ENCODE peak calls at places on chromosomes 7 and 10, in eight cellular contexts. F, X, I, Z, V, S, W and U are unnamed samples.

GRCh38 chr10:4020651-4021050 is 235.6 kb upstream of the KLF6 start:
- DNase-seq in W (no peak), S (no peak), I (no peak), F (no peak), V (no peak), X (no peak), Z (no peak), U (no peak)

GRCh38 chr10:132804785-132805426 is 19.0 kb upstream of the NKX6-2 start:
- DNase-seq in V (no peak), F (no peak), W (no peak), S (no peak), Z (peak; percentile 49), X (no peak), I (peak; percentile 48), U (no peak)

GRCh38 chr10:3292601-3293000 is 120.0 kb upstream of the PITRM1 start:
- DNase-seq in X (peak; percentile 82), V (no peak), S (no peak), I (no peak), F (no peak), W (no peak), Z (no peak), U (no peak)

GRCh38 chr10:3516191-3516590 is 268.8 kb downstream of the KLF6 start:
- DNase-seq in Z (no peak), S (no peak), X (no peak), I (no peak), V (no peak), F (peak; percentile 57), W (no peak), U (no peak)

GRCh38 chr10:61028861-61029361 is 84.9 kb upstream of the RHOBTB1 start:
- DNase-seq in Z (no peak), X (peak; percentile 79), S (no peak), F (no peak), V (no peak), I (no peak), W (no peak), U (no peak)

GRCh38 chr7:107661081-107661864 is 645 bp downstream of the SLC26A4 start:
- DNase-seq in X (peak; percentile 74), Z (peak; percentile 66), W (peak; percentile 19), S (peak; percentile 73), I (peak; percentile 68), V (peak; percentile 36), F (peak; percentile 45), U (no peak)

GRCh38 chr7:106217089-106217542 is 67.7 kb downstream of the NAMPT start:
- DNase-seq in X (peak; percentile 65), I (peak; percentile 83), W (peak; percentile 63), S (peak; percentile 67), Z (peak; percentile 90), V (no peak), F (no peak), U (peak; percentile 22)

GRCh38 chr7:50265968-50266694 is 38.4 kb upstream of the IKZF1 start:
- DNase-seq in W (no peak), X (no peak), V (no peak), Z (no peak), I (no peak), S (no peak), F (no peak), U (no peak)

GRCh38 chr7:76060842-76061241 is 12.9 kb downstream of the MDH2 start:
- DNase-seq in S (peak; percentile 50), F (no peak), V (no peak), I (no peak), X (no peak), Z (no peak), W (peak; percentile 55), U (no peak)

GRCh38 chr7:56188823-56189346 is 72.7 kb upstream of the NUPR2 start:
- DNase-seq in V (no peak), F (no peak), X (no peak), W (no peak), S (no peak), Z (no peak), I (no peak), U (no peak)
- H3K9me3 ChIP-seq in V (no peaks in the 10 kb centered on the region), F (no peaks in the 10 kb centered on the region), X (no peaks in the 10 kb centered on the region), W (no peaks in the 10 kb centered on the region), S (no peaks in the 10 kb centered on the region), Z (no peaks in the 10 kb centered on the region), I (no peaks in the 10 kb centered on the region), U (no peaks in the 10 kb centered on the region)

GRCh38 chr10:37865957-37866671 is 8.7 kb upstream of the ZNF248 start:
- DNase-seq in W (no peak), V (no peak), S (no peak), I (no peak), F (no peak), X (no peak), Z (no peak), U (no peak)
- H3K9me3 ChIP-seq in W (no peaks in the 10 kb centered on the region), V (no peaks in the 10 kb centered on the region), S (no peaks in the 10 kb centered on the region), I (no peaks in the 10 kb centered on the region), F (no peaks in the 10 kb centered on the region), X (no peaks in the 10 kb centered on the region), Z (no peaks in the 10 kb centered on the region), U (no peaks in the 10 kb centered on the region)

GRCh38 chr10:21827308-21827707 is 176.2 kb downstream of the DNAJC1 start:
- DNase-seq in I (no peak), Z (no peak), V (no peak), F (no peak), S (no peak), X (no peak), W (no peak), U (no peak)

GRCh38 chr10:21830037-21830436 is 173.5 kb downstream of the DNAJC1 start:
- DNase-seq in S (no peak), W (no peak), Z (no peak), F (no peak), X (no peak), V (no peak), I (no peak), U (no peak)

GRCh38 chr10:21831986-21832735 is 171.4 kb downstream of the DNAJC1 start:
- DNase-seq in V (no peak), W (no peak), Z (no peak), S (no peak), X (peak; percentile 25), I (no peak), F (no peak), U (no peak)

DNA sequence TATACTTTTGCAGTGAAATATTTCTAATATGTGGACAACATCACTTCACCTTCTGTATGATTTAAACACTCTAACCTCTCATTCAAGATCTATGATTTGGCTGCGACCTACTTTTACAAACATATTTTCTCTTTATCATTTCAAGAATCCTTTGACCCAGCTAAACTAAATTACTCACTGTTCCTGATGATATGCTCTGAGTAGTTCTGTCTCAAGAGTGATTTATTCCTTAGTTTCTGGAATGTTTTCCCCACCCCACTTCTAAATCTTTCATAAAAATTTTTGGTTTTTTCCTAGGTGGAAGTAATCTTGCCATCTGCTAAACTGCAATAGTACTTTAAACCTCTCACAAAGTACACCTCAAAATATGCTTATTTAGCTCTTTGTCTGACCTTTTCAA is 170.8 kb downstream of the DNAJC1 start:
- DNase-seq in X (no peak), Z (no peak), W (no peak), S (no peak), F (no peak), V (no peak), I (no peak), U (no peak)
- H3K9me3 ChIP-seq in X (no peaks in the 10 kb centered on the region), Z (peaks cover 54% of the 10 kb centered on the region), W (peaks cover 68% of the 10 kb centered on the region), S (no peaks in the 10 kb centered on the region), F (peaks cover 41% of the 10 kb centered on the region), V (peaks cover 35% of the 10 kb centered on the region), I (peaks cover 19% of the 10 kb centered on the region), U (peaks cover 46% of the 10 kb centered on the region)

DNA sequence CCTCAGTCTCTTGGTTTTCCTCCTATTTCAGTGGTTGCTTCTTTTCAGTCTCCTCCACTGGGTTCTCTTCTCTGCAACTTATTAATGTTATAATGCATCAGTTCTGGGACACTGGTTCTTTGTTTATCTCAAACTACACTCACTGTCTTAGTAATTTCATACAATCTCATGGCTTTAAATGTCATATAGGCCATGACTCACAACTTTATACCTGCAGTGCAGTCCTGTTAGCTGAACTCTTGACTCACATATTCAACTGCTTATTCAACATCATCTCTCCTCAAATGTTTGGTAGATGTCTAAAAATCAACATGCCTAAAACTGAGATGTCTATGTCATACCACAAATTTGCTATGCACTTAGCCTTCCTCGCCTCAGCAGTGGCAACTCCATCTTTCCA is 101.2 kb upstream of the PALS2 start:
- DNase-seq in W (no peak), S (no peak), V (no peak), Z (no peak), I (no peak), X (no peak), F (no peak), U (no peak)
- H3K9me3 ChIP-seq in W (no peaks in the 10 kb centered on the region), S (no peaks in the 10 kb centered on the region), V (no peaks in the 10 kb centered on the region), Z (no peaks in the 10 kb centered on the region), I (no peaks in the 10 kb centered on the region), X (no peaks in the 10 kb centered on the region), F (no peaks in the 10 kb centered on the region), U (no peaks in the 10 kb centered on the region)

DNA sequence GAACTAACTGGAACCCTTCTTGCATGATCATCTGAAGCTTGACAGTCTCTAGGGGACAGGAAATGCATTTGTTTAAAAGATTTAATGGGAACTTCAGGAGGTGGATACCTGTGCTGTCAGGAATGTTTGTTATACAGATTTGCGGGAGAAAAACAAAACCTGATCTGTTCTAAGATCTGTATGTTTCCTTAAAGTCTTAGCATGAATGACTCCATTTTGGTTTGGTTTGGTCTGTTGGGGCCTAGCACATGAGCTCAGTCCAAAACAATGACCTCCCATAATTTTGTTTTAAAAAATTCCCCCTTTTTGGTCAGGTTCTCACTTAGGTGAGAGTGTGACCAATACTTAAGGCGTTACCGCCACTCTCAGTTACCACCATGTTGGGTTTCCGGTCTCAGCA is 138.7 kb downstream of the AKR1D1 start:
- DNase-seq in I (no peak), V (no peak), X (no peak), S (no peak), W (no peak), F (no peak), Z (no peak), U (no peak)
- H3K9me3 ChIP-seq in I (no peaks in the 10 kb centered on the region), V (no peaks in the 10 kb centered on the region), X (no peaks in the 10 kb centered on the region), S (no peaks in the 10 kb centered on the region), W (peaks cover 1% of the 10 kb centered on the region), F (peaks cover 28% of the 10 kb centered on the region), Z (no peaks in the 10 kb centered on the region), U (no peaks in the 10 kb centered on the region)

GRCh38 chr10:130215918-130216205 is 79.7 kb downstream of the GLRX3 start:
- DNase-seq in I (peak; percentile 22), Z (peak; percentile 10), S (no peak), W (no peak), F (no peak), X (no peak), V (no peak), U (no peak)
- H3K9me3 ChIP-seq in I (no peaks in the 10 kb centered on the region), Z (no peaks in the 10 kb centered on the region), S (no peaks in the 10 kb centered on the region), W (no peaks in the 10 kb centered on the region), F (no peaks in the 10 kb centered on the region), X (no peaks in the 10 kb centered on the region), V (no peaks in the 10 kb centered on the region), U (no peaks in the 10 kb centered on the region)

GRCh38 chr10:96170212-96170611 is 40.1 kb downstream of the ZNF518A start:
- DNase-seq in Z (no peak), F (no peak), W (no peak), I (no peak), X (no peak), V (no peak), S (no peak), U (no peak)
- H3K9me3 ChIP-seq in Z (peaks cover 69% of the 10 kb centered on the region), F (peaks cover 9% of the 10 kb centered on the region), W (peaks cover 58% of the 10 kb centered on the region), I (peaks cover 13% of the 10 kb centered on the region), X (no peaks in the 10 kb centered on the region), V (peaks cover 59% of the 10 kb centered on the region), S (no peaks in the 10 kb centered on the region), U (peaks cover 29% of the 10 kb centered on the region)

GRCh38 chr7:625376-625971 is 101.0 kb upstream of the DNAAF5 start:
- DNase-seq in S (no peak), I (no peak), W (no peak), Z (no peak), X (peak; percentile 7), F (no peak), V (no peak), U (no peak)
- H3K9me3 ChIP-seq in S (no peaks in the 10 kb centered on the region), I (peaks cover 6% of the 10 kb centered on the region), W (peaks cover 32% of the 10 kb centered on the region), Z (peaks cover 25% of the 10 kb centered on the region), X (no peaks in the 10 kb centered on the region), F (peaks cover 20% of the 10 kb centered on the region), V (peaks cover 42% of the 10 kb centered on the region), U (peaks cover 17% of the 10 kb centered on the region)